ENCODE peak calls at places on chromosomes 12 and 14, in nine cellular contexts. W, H, E, I, A, F, R, Q and O are unnamed samples.

GRCh38 chr12:88037770-88038169 is 8.6 kb upstream of the C12orf50 start:
- DNase-seq in W (no peak), A (no peak), H (no peak), E (no peak), F (no peak), Q (no peak), R (no peak), I (no peak), O (no peak)

GRCh38 chr12:117105902-117106301 is 6.7 kb upstream of the TESC start:
- DNase-seq in A (peak; percentile 80), E (no peak), Q (no peak), H (no peak), W (no peak), I (peak; percentile 88), R (no peak), F (peak; percentile 52), O (peak; percentile 94)

GRCh38 chr12:119229205-119229604 is 50.5 kb downstream of the HSPB8 start:
- DNase-seq in A (no peak), R (no peak), H (no peak), E (no peak), I (no peak), F (no peak), W (no peak), Q (no peak), O (no peak)

GRCh38 chr12:5428332-5429221 is 3.3 kb upstream of the NTF3 start:
- DNase-seq in A (no peak), R (peak; percentile 65), H (peak; percentile 16), F (no peak), Q (no peak), W (no peak), I (peak; percentile 19), E (no peak), O (no peak)

GRCh38 chr12:107749094-107749493 is 11.8 kb downstream of the PRDM4 start:
- DNase-seq in R (no peak), F (no peak), E (no peak), A (no peak), H (no peak), W (no peak), I (no peak), Q (no peak), O (peak; percentile 64)

GRCh38 chr14:35416108-35416750 is 11.7 kb upstream of the NFKBIA start:
- DNase-seq in H (no peak), R (no peak), W (no peak), F (peak; percentile 79), E (no peak), A (peak; percentile 57), I (no peak), Q (no peak), O (no peak)

GRCh38 chr12:98799411-98799810 is 154.3 kb downstream of the APAF1 start:
- DNase-seq in A (no peak), W (no peak), H (no peak), E (no peak), F (no peak), R (no peak), Q (peak; percentile 17), I (no peak), O (no peak)

GRCh38 chr14:97095269-97095668 is 298.1 kb downstream of the VRK1 start:
- DNase-seq in A (no peak), I (no peak), F (no peak), Q (peak; percentile 8), R (no peak), H (no peak), W (no peak), E (no peak), O (no peak)

GRCh38 chr12:64752833-64753238 is 6.4 kb downstream of the GNS start:
- DNase-seq in A (peak; percentile 83), W (no peak), E (no peak), F (no peak), R (no peak), Q (no peak), H (no peak), I (peak; percentile 62), O (no peak)

GRCh38 chr14:74401504-74402241 is 24.3 kb downstream of the SYNDIG1L start:
- DNase-seq in F (peak; percentile 78), Q (no peak), A (peak; percentile 69), I (peak; percentile 4), R (no peak), W (peak; percentile 35), E (no peak), H (no peak), O (no peak)

GRCh38 chr12:113860950-113861349 is 105.2 kb downstream of the RBM19 start:
- DNase-seq in A (no peak), R (no peak), W (no peak), I (no peak), H (no peak), E (no peak), Q (peak; percentile 71), F (no peak), O (peak; percentile 19)

GRCh38 chr14:33709711-33710110 is 241.2 kb downstream of the EGLN3 start:
- DNase-seq in E (no peak), I (no peak), Q (no peak), W (no peak), H (no peak), R (no peak), A (no peak), F (no peak), O (no peak)

GRCh38 chr14:94387051-94388026 is 1.1 kb downstream of the SERPINA1 start:
- DNase-seq in A (no peak), W (no peak), E (no peak), I (no peak), H (no peak), R (no peak), F (no peak), Q (no peak), O (no peak)

GRCh38 chr14:35687335-35687939 is 121.7 kb downstream of the RALGAPA1 start:
- DNase-seq in E (no peak), A (peak; percentile 51), Q (peak; percentile 60), F (peak; percentile 25), W (no peak), I (peak; percentile 61), H (no peak), R (peak; percentile 60), O (peak; percentile 25)

GRCh38 chr12:115619889-115620288 is 657.6 kb downstream of the MED13L start:
- DNase-seq in Q (no peak), I (no peak), W (no peak), R (no peak), E (no peak), F (no peak), A (no peak), H (no peak), O (no peak)

GRCh38 chr14:22978873-22979671 is 3.3 kb downstream of the AJUBA start:
- DNase-seq in Q (no peak), W (no peak), R (no peak), E (no peak), H (no peak), A (no peak), F (no peak), I (no peak), O (peak; percentile 95)

GRCh38 chr14:70239802-70240201 is 51.1 kb upstream of the SLC8A3 start:
- DNase-seq in W (no peak), R (no peak), H (no peak), A (no peak), Q (no peak), I (no peak), F (no peak), E (no peak), O (no peak)

GRCh38 chr12:124422570-124423523 is 128.0 kb downstream of the RFLNA start:
- DNase-seq in Q (peak; percentile 98), F (no peak), R (peak; percentile 90), H (peak; percentile 48), W (peak; percentile 93), A (no peak), I (peak; percentile 92), E (peak; percentile 75), O (peak; percentile 76)